ENCODE peak calls at places on chromosome 14, in seven cellular contexts. I is left ventricle myocardium inferior, A is breast epithelium, K is SJSA1, H is IMR-90, J is endodermal cell, T is transverse colon. M is an unnamed sample.
A peak's percentile ranks its signal among the peaks of the same experiment; 100 is the strongest.

GRCh38 chr14:77270361-77271112 is 469 bp downstream of the NGB start:
- DNase-seq in I (no peak), H (no peak), J (peak; percentile 68), T (no peak), K (no peak), A (no peak), M (no peak)

GRCh38 chr14:51188566-51189185 is 51.4 kb upstream of the TMX1 start:
- DNase-seq in I (no peak), K (no peak), T (no peak), J (no peak), H (no peak), A (no peak), M (peak; percentile 15)

GRCh38 chr14:58072288-58073071 is 79.5 kb downstream of the ARMH4 start:
- DNase-seq in H (peak; percentile 74), K (peak; percentile 48), A (no peak), T (peak; percentile 41), J (peak; percentile 86), I (no peak), M (peak; percentile 84)

GRCh38 chr14:24817638-24818053 is 183.7 kb upstream of the GZMB start:
- DNase-seq in K (no peak), A (no peak), H (peak; percentile 52), I (no peak), J (peak; percentile 62), T (peak; percentile 15), M (peak; percentile 66)

GRCh38 chr14:19800282-19801117 is 3.1 kb upstream of the OR4N2 start:
- DNase-seq in I (no peak), H (no peak), T (no peak), J (no peak), A (no peak), K (no peak), M (no peak)

GRCh38 chr14:97723834-97724770 is 926.9 kb downstream of the VRK1 start:
- DNase-seq in K (no peak), J (no peak), I (no peak), A (no peak), T (no peak), H (no peak), M (no peak)

GRCh38 chr14:56333361-56334279 is 215.4 kb downstream of the PELI2 start:
- DNase-seq in K (peak; percentile 64), T (no peak), H (peak; percentile 93), A (no peak), J (no peak), I (no peak), M (peak; percentile 61)

GRCh38 chr14:71290960-71291466 is 383.8 kb downstream of the PCNX1 start:
- DNase-seq in I (no peak), T (peak; percentile 10), K (peak; percentile 56), J (no peak), H (peak; percentile 93), A (no peak), M (peak; percentile 42)

GRCh38 chr14:70333289-70333688 is 26.2 kb downstream of the COX16 start:
- DNase-seq in I (no peak), H (no peak), A (no peak), K (no peak), J (no peak), T (no peak), M (no peak)

GRCh38 chr14:60805881-60806569 is 71.5 kb downstream of the MNAT1 start:
- DNase-seq in I (no peak), A (no peak), J (no peak), H (peak; percentile 63), K (no peak), T (no peak), M (peak; percentile 16)

GRCh38 chr14:78840898-78841297 is 670.7 kb downstream of the NRXN3 start:
- DNase-seq in K (no peak), A (no peak), T (no peak), I (no peak), H (no peak), J (no peak), M (no peak)

GRCh38 chr14:31902002-31902401 is 175.1 kb upstream of the ARHGAP5 start:
- DNase-seq in I (no peak), A (no peak), H (no peak), T (no peak), K (no peak), J (peak; percentile 61), M (no peak)

GRCh38 chr14:41476526-41476925 is 130.2 kb upstream of the LRFN5 start:
- DNase-seq in J (no peak), A (no peak), T (no peak), K (no peak), H (no peak), I (no peak), M (no peak)

GRCh38 chr14:80844872-80845271 is 96.7 kb downstream of the CEP128 start:
- DNase-seq in A (no peak), J (no peak), T (no peak), H (no peak), K (no peak), I (no peak), M (peak; percentile 30)

GRCh38 chr14:69921052-69921451 is 41.8 kb downstream of the SMOC1 start:
- DNase-seq in H (peak; percentile 92), A (no peak), J (no peak), T (no peak), K (no peak), I (no peak), M (no peak)

GRCh38 chr14:20820063-20820904 is 17.6 kb upstream of the RNASE1 start:
- DNase-seq in T (peak; percentile 18), K (no peak), I (no peak), J (peak; percentile 84), H (no peak), A (no peak), M (no peak)

GRCh38 chr14:64509036-64509435 is 4.5 kb downstream of the ZBTB1 start:
- DNase-seq in A (no peak), J (peak; percentile 91), T (no peak), K (no peak), H (no peak), I (no peak), M (no peak)

GRCh38 chr14:78259831-78260230 is 89.7 kb downstream of the NRXN3 start:
- DNase-seq in K (no peak), J (no peak), A (no peak), H (no peak), T (no peak), I (no peak), M (no peak)

GRCh38 chr14:51368721-51369163 is 128.7 kb downstream of the TMX1 start:
- DNase-seq in K (peak; percentile 74), J (no peak), H (peak; percentile 89), T (no peak), I (no peak), A (no peak), M (peak; percentile 95)

GRCh38 chr14:98826618-98827017 is 445.4 kb downstream of the BCL11B start:
- DNase-seq in K (no peak), H (no peak), A (no peak), J (peak; percentile 12), T (no peak), I (no peak), M (no peak)

GRCh38 chr14:98958048-98959031 is 313.7 kb downstream of the BCL11B start:
- DNase-seq in K (no peak), A (no peak), H (no peak), J (peak; percentile 17), I (no peak), T (no peak), M (no peak)

GRCh38 chr14:64950889-64951288 is 8.3 kb upstream of the GPX2 start:
- DNase-seq in A (no peak), T (no peak), K (no peak), H (no peak), J (no peak), I (peak; percentile 69), M (no peak)

GRCh38 chr14:92384461-92385133 is 61.6 kb downstream of the SLC24A4 start:
- DNase-seq in T (no peak), I (no peak), K (no peak), J (no peak), H (no peak), A (no peak), M (no peak)

GRCh38 chr14:35222872-35223471 is 69.2 kb upstream of the PSMA6 start:
- DNase-seq in K (no peak), J (no peak), T (no peak), A (no peak), I (no peak), H (no peak), M (no peak)

DNA sequence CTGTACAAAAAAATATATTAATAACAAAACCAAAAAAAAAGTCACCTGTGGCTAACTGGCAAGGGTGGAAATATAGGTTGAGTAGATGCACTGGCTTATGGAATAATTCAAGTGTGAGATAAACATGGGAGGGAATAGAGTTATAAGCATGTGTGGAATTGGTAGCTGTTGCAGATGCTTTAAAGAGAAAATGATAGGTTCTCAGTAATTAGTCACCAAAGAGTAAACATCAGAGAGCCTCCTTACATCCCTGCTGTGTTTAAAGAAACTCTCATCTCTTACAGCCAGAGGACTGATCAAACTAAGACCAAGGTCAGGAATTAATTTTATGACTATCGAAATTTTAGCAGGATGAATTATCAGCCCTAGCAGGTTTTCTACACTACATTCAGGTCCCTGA is 70.5 kb downstream of the EGLN3 start:
- DNase-seq in A (no peak), K (no peak), T (no peak), H (no peak), I (no peak), J (no peak), M (no peak)
- H3K4me1 ChIP-seq in A (no peaks in the 10 kb centered on the region), K (no peaks in the 10 kb centered on the region), T (no peaks in the 10 kb centered on the region), H (no peaks in the 10 kb centered on the region), I (no peaks in the 10 kb centered on the region), J (no peaks in the 10 kb centered on the region), M (no peaks in the 10 kb centered on the region)

DNA sequence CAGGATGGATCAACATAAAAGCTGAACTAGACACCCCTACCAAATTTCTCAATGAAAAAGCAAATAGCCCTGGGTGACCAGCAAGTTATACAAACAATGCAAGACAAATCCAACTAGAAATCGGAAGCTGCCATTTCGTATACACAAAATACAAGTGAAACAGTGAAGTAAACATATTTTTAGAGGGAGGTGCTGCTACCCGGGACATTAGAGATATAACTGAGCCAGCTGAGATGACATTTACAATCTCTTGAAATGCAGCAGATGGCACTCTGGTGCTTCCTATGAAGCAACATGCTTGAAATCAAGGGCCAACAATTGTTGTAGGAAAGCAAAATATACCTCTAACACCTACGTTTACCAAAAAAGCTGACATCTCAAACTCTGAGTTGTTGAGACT is 25.5 kb downstream of the BDKRB1 start:
- DNase-seq in T (no peak), J (no peak), I (no peak), K (no peak), A (no peak), H (peak; percentile 17), M (peak; percentile 36)
- H3K4me3 ChIP-seq in T (no peak overlapping the region), J (no peak overlapping the region), I (no peak overlapping the region), K (no peak overlapping the region), A (no peak overlapping the region), H (no peak overlapping the region), M (no peak overlapping the region)

GRCh38 chr14:39174560-39175444 is at the start of gene PNN:
- DNase-seq in A (peak; percentile 96), J (peak; percentile 99), H (peak; percentile 100), I (peak; percentile 96), T (peak; percentile 97), K (peak; percentile 97), M (peak; percentile 99)
- H3K4me1 ChIP-seq in A (no peaks in the 10 kb centered on the region), J (peaks cover 10% of the 10 kb centered on the region), H (no peaks in the 10 kb centered on the region), I (peaks cover 40% of the 10 kb centered on the region), T (peaks cover 23% of the 10 kb centered on the region), K (peaks cover 9% of the 10 kb centered on the region), M (peaks cover 23% of the 10 kb centered on the region)

DNA sequence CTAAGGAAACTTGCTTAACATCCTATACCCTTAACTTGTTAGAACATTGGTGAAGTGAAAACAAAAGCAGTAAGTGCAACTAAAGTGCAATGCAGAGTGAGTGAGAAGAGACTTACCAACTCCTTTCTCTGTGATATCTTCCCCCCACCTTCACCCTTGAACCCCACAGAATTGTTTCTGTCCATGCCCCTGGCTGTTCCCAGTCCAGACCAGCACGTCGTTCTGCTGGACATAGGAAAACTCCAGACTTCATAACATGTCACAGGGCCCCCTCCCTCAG is 91.9 kb downstream of the DAD1 start:
- DNase-seq in H (no peak), A (no peak), I (no peak), J (no peak), T (no peak), K (no peak), M (no peak)
- H3K4me3 ChIP-seq in H (no peak overlapping the region), A (no peak overlapping the region), I (no peak overlapping the region), J (no peak overlapping the region), T (no peak overlapping the region), K (no peak overlapping the region), M (no peak overlapping the region)

M was measured in adipocyte.